ENCODE peak calls at places on chromosomes 1 and 21, in four cellular contexts. S is uterus, F is kidney tubule cell, O is ecto neural progenitor cell. W is an unnamed sample.

GRCh38 chr1:182350839-182351238 is 40.8 kb downstream of the GLUL start:
- DNase-seq in O (no peak), F (no peak), S (no peak), W (no peak)

GRCh38 chr1:96409087-96409486 is 312.5 kb upstream of the PTBP2 start:
- DNase-seq in S (no peak), O (no peak), F (peak), W (no peak)

GRCh38 chr1:143643148-143643885 is 328.5 kb downstream of the FAM72C start:
- DNase-seq in F (no peak), S (no peak), O (no peak), W (no peak)

GRCh38 chr1:234861761-234862160 is 251.8 kb upstream of the IRF2BP2 start:
- DNase-seq in S (no peak), F (no peak), O (no peak), W (no peak)

GRCh38 chr1:154352581-154353459 is 27.5 kb downstream of the ATP8B2 start:
- DNase-seq in O (peak), S (peak), F (peak), W (peak)

GRCh38 chr1:117629625-117630422 is 24.0 kb downstream of the TENT5C start:
- DNase-seq in S (no peak), O (no peak), F (no peak), W (no peak)

GRCh38 chr1:67785847-67786753 is 47.2 kb downstream of the GNG12 start:
- DNase-seq in S (no peak), O (no peak), F (no peak), W (no peak)

GRCh38 chr1:198156745-198157240 is at the start of gene NEK7:
- DNase-seq in S (peak), F (peak), O (peak), W (peak)

GRCh38 chr1:211625040-211625439 is 46.1 kb upstream of the SLC30A1 start:
- DNase-seq in S (no peak), O (no peak), F (peak), W (no peak)

GRCh38 chr1:166840309-166841302 is 1.3 kb downstream of the POGK start:
- DNase-seq in F (peak), S (no peak), O (no peak), W (no peak)

GRCh38 chr1:194355488-194356106 is 1169.2 kb upstream of the B3GALT2 start:
- DNase-seq in S (no peak), F (no peak), O (no peak), W (no peak)

GRCh38 chr1:199064971-199065370 is 426.1 kb downstream of the PTPRC start:
- DNase-seq in F (peak), S (no peak), O (no peak), W (no peak)

GRCh38 chr1:203084588-203085527 is 954 bp downstream of the MYOG start:
- DNase-seq in F (peak), S (no peak), O (peak), W (no peak)

GRCh38 chr1:153534933-153535663 is 693 bp downstream of the S100A6 start:
- DNase-seq in F (peak), S (peak), O (no peak), W (peak)

GRCh38 chr21:41709965-41710822 is 56.7 kb downstream of the RIPK4 start:
- DNase-seq in O (no peak), S (no peak), F (no peak), W (no peak)

GRCh38 chr1:218454700-218455282 is 109.7 kb downstream of the TGFB2 start:
- DNase-seq in F (no peak), O (no peak), S (no peak), W (no peak)

GRCh38 chr1:12178511-12178910 is 11.7 kb downstream of the TNFRSF1B start:
- DNase-seq in F (no peak), S (no peak), O (no peak), W (no peak)

GRCh38 chr1:81802601-81803422 is 2.1 kb downstream of the ADGRL2 start:
- DNase-seq in S (peak), O (peak), F (peak), W (no peak)

GRCh38 chr1:18928406-18928805 is 26.1 kb upstream of the ALDH4A1 start:
- DNase-seq in F (no peak), S (no peak), O (no peak), W (no peak)

GRCh38 chr21:39183272-39184049 is at the start of gene PSMG1:
- DNase-seq in S (peak), O (peak), F (peak), W (peak)

GRCh38 chr21:21612446-21612845 is 614.2 kb downstream of the NCAM2 start:
- DNase-seq in F (peak), S (no peak), O (no peak), W (no peak)

GRCh38 chr1:117802546-117803257 is 126.7 kb downstream of the GDAP2 start:
- DNase-seq in F (no peak), O (no peak), S (no peak), W (no peak)

GRCh38 chr21:45161039-45161945 is 86.9 kb downstream of the ADARB1 start:
- DNase-seq in F (no peak), O (no peak), S (no peak), W (no peak)